ENCODE peak calls at places on chromosomes 1 and 21, in five cellular contexts. X is nephron progenitor cell; B is naive thymus-derived CD8-positive, alpha-beta T cell; P is LoVo; T is dermis blood vessel endothelial cell. R is an unnamed sample.

GRCh38 chr1:207429963-207430362 is 24.2 kb upstream of the CR2 start:
- DNase-seq in X (no peak), B (no peak), P (no peak), T (no peak), R (no peak)

GRCh38 chr21:45332415-45332814 is 44.7 kb upstream of the POFUT2 start:
- DNase-seq in X (no peak), B (no peak), P (no peak), T (no peak), R (no peak)

GRCh38 chr1:178912597-178912996 is 41.7 kb upstream of the ANGPTL1 start:
- DNase-seq in X (no peak), B (no peak), P (no peak), T (no peak), R (no peak)

GRCh38 chr21:26544208-26544607 is 28.9 kb downstream of the CYYR1 start:
- DNase-seq in X (no peak), B (no peak), P (no peak), T (no peak), R (no peak)

GRCh38 chr1:160621633-160622413 is 25.0 kb downstream of the SLAMF1 start:
- DNase-seq in X (no peak), B (no peak), P (no peak), T (no peak), R (no peak)

GRCh38 chr1:208042868-208043267 is 131.9 kb upstream of the CD34 start:
- DNase-seq in X (no peak), B (no peak), P (no peak), T (no peak), R (no peak)

GRCh38 chr1:180247061-180247460 is 17.0 kb downstream of the LHX4 start:
- DNase-seq in X (no peak), B (no peak), P (no peak), T (no peak), R (no peak)

GRCh38 chr1:61152066-61152465 is 69.7 kb downstream of the NFIA start:
- DNase-seq in X (peak; percentile 50), B (no peak), P (no peak), T (no peak), R (no peak)

GRCh38 chr1:63557365-63557987 is 34.2 kb downstream of the EFCAB7 start:
- DNase-seq in X (peak; percentile 45), B (no peak), P (no peak), T (peak; percentile 56), R (peak; percentile 39)

GRCh38 chr1:36455386-36455785 is 5.1 kb upstream of the OSCP1 start:
- DNase-seq in X (no peak), B (no peak), P (no peak), T (no peak), R (no peak)

GRCh38 chr1:227621211-227621610 is 57.9 kb downstream of the ZNF678 start:
- DNase-seq in X (no peak), B (no peak), P (no peak), T (no peak), R (no peak)

GRCh38 chr1:231460614-231461013 is 38.5 kb upstream of the EGLN1 start:
- DNase-seq in X (no peak), B (peak; percentile 65), P (no peak), T (no peak), R (no peak)

GRCh38 chr1:10559386-10559785 is 84.6 kb downstream of the PEX14 start:
- DNase-seq in X (no peak), B (no peak), P (no peak), T (no peak), R (no peak)

GRCh38 chr1:32538887-32539583 is at the start of gene ZBTB8A:
- DNase-seq in X (peak; percentile 48), B (no peak), P (peak; percentile 71), T (peak; percentile 68), R (peak; percentile 60)

GRCh38 chr1:107433635-107434378 is 293.0 kb downstream of the NTNG1 start:
- DNase-seq in X (no peak), B (no peak), P (no peak), T (no peak), R (no peak)

GRCh38 chr1:11681071-11681771 is at the start of gene MAD2L2:
- DNase-seq in X (peak; percentile 91), B (peak; percentile 83), P (peak; percentile 82), T (peak; percentile 80), R (peak; percentile 83)

GRCh38 chr1:112322983-112323678 is 72.9 kb upstream of the CTTNBP2NL start:
- DNase-seq in X (no peak), B (no peak), P (no peak), T (no peak), R (no peak)

GRCh38 chr1:118118469-118118868 is 66.6 kb downstream of the SPAG17 start:
- DNase-seq in X (no peak), B (no peak), P (no peak), T (no peak), R (no peak)

GRCh38 chr21:15051652-15052554 is 12.9 kb downstream of the NRIP1 start:
- DNase-seq in X (no peak), B (no peak), P (peak; percentile 67), T (peak; percentile 48), R (no peak)

GRCh38 chr1:231028676-231029075 is 11.4 kb downstream of the FAM89A start:
- DNase-seq in X (no peak), B (no peak), P (no peak), T (peak; percentile 85), R (peak; percentile 81)

GRCh38 chr1:115692224-115692623 is 50.5 kb downstream of the VANGL1 start:
- DNase-seq in X (no peak), B (no peak), P (no peak), T (no peak), R (no peak)

GRCh38 chr1:202711949-202712635 is 1.8 kb upstream of the SYT2 start:
- DNase-seq in X (no peak), B (no peak), P (no peak), T (no peak), R (no peak)

GRCh38 chr1:36207339-36207738 is 16.9 kb upstream of the THRAP3 start:
- DNase-seq in X (no peak), B (no peak), P (no peak), T (no peak), R (peak; percentile 6)

GRCh38 chr1:164699815-164700491 is 141.0 kb downstream of the PBX1 start:
- DNase-seq in X (no peak), B (no peak), P (no peak), T (no peak), R (no peak)

GRCh38 chr1:107263291-107263790 is 122.5 kb downstream of the NTNG1 start:
- DNase-seq in X (no peak), B (no peak), P (no peak), T (no peak), R (no peak)

GRCh38 chr1:27664291-27664690 is 7.7 kb downstream of the IFI6 start:
- DNase-seq in X (no peak), B (no peak), P (peak; percentile 32), T (no peak), R (no peak)

GRCh38 chr1:155196893-155197638 is 10.6 kb downstream of the THBS3 start:
- DNase-seq in X (no peak), B (no peak), P (no peak), T (no peak), R (no peak)

GRCh38 chr1:30782361-30783243 is 25.0 kb upstream of the LAPTM5 start:
- DNase-seq in X (peak; percentile 84), B (peak; percentile 53), P (peak; percentile 71), T (peak; percentile 78), R (peak; percentile 63)

GRCh38 chr1:91827094-91828006 is 58.6 kb downstream of the TGFBR3 start:
- DNase-seq in X (no peak), B (no peak), P (peak; percentile 68), T (no peak), R (no peak)

GRCh38 chr1:160978510-160978927 is 23.9 kb upstream of the ITLN2 start:
- DNase-seq in X (no peak), B (no peak), P (peak; percentile 18), T (peak; percentile 16), R (no peak)

GRCh38 chr1:175812936-175813335 is 69.5 kb upstream of the TNR start:
- DNase-seq in X (no peak), B (no peak), P (no peak), T (no peak), R (no peak)

GRCh38 chr1:24866211-24867063 is 63.6 kb downstream of the RUNX3 start:
- DNase-seq in X (no peak), B (no peak), P (no peak), T (no peak), R (no peak)

GRCh38 chr1:211551628-211552465 is 27.1 kb downstream of the SLC30A1 start:
- DNase-seq in X (no peak), B (no peak), P (no peak), T (peak; percentile 47), R (peak; percentile 69)

GRCh38 chr1:67898033-67898726 is 64.9 kb upstream of the GNG12 start:
- DNase-seq in X (no peak), B (no peak), P (no peak), T (peak; percentile 40), R (no peak)

GRCh38 chr1:84853743-84854721 is 39.0 kb downstream of the LPAR3 start:
- DNase-seq in X (no peak), B (peak; percentile 39), P (peak; percentile 58), T (peak; percentile 87), R (peak; percentile 89)

GRCh38 chr1:41517039-41517438 is 32.6 kb upstream of the EDN2 start:
- DNase-seq in X (no peak), B (no peak), P (no peak), T (no peak), R (no peak)

GRCh38 chr1:159161001-159161718 is 10.3 kb upstream of the CADM3 start:
- DNase-seq in X (peak; percentile 83), B (peak; percentile 44), P (peak; percentile 85), T (peak; percentile 90), R (peak; percentile 81)

GRCh38 chr1:94646786-94647555 is 105.4 kb upstream of the F3 start:
- DNase-seq in X (no peak), B (no peak), P (no peak), T (no peak), R (no peak)